ENCODE peak calls at places on chromosome 18, in ten cellular contexts. I is WTC11; B is HFF-Myc; Q is NCI-H226; K is fibroblast of pulmonary artery; U is activated naive CD4-positive, alpha-beta T cell; L is HEK293T; H is AG08395; S is AG04449; W is GM04503. V is an unnamed sample.

GRCh38 chr18:41436772-41437171 is 518.3 kb upstream of the PIK3C3 start:
- DNase-seq in I (no peak), B (no peak), Q (no peak), K (peak; percentile 8), U (no peak), L (no peak), H (no peak), S (no peak), W (no peak), V (no peak)

GRCh38 chr18:59715966-59716369 is 18.7 kb upstream of the CCBE1 start:
- DNase-seq in I (no peak), B (peak; percentile 54), Q (peak; percentile 89), K (peak; percentile 95), U (no peak), L (no peak), H (peak; percentile 77), S (peak; percentile 69), W (peak; percentile 81), V (peak; percentile 92)

GRCh38 chr18:78717051-78717765 is 262.4 kb upstream of the SALL3 start:
- DNase-seq in I (no peak), B (no peak), Q (no peak), K (no peak), U (no peak), L (no peak), H (no peak), S (no peak), W (no peak), V (no peak)

GRCh38 chr18:41617592-41617991 is 337.4 kb upstream of the PIK3C3 start:
- DNase-seq in I (no peak), B (no peak), Q (no peak), K (no peak), U (no peak), L (no peak), H (no peak), S (no peak), W (no peak), V (no peak)

GRCh38 chr18:39521164-39521563 is 1955.6 kb upstream of the CELF4 start:
- DNase-seq in I (no peak), B (no peak), Q (no peak), K (no peak), U (no peak), L (no peak), H (no peak), S (no peak), W (no peak), V (no peak)

GRCh38 chr18:40670991-40671390 is 1284.0 kb upstream of the PIK3C3 start:
- DNase-seq in I (no peak), B (no peak), Q (no peak), K (no peak), U (no peak), L (no peak), H (no peak), S (no peak), W (no peak), V (no peak)

GRCh38 chr18:72174972-72175649 is 369.0 kb downstream of the CBLN2 start:
- DNase-seq in I (no peak), B (no peak), Q (no peak), K (no peak), U (no peak), L (no peak), H (no peak), S (no peak), W (no peak), V (peak; percentile 79)

GRCh38 chr18:48095726-48096125 is 165.3 kb upstream of the SMAD2 start:
- DNase-seq in I (no peak), B (no peak), Q (no peak), K (no peak), U (no peak), L (no peak), H (no peak), S (no peak), W (no peak), V (no peak)

GRCh38 chr18:6452194-6452593 is 37.5 kb upstream of the L3MBTL4 start:
- DNase-seq in I (no peak), B (no peak), Q (no peak), K (no peak), U (no peak), L (no peak), H (no peak), S (no peak), W (no peak), V (no peak)

GRCh38 chr18:73784853-73785252 is 362.8 kb downstream of the FBXO15 start:
- DNase-seq in I (no peak), B (no peak), Q (no peak), K (no peak), U (no peak), L (no peak), H (no peak), S (no peak), W (no peak), V (no peak)

GRCh38 chr18:24075731-24076130 is 61.2 kb downstream of the TTC39C start:
- DNase-seq in I (no peak), B (no peak), Q (no peak), K (no peak), U (no peak), L (no peak), H (no peak), S (no peak), W (no peak), V (peak; percentile 69)

GRCh38 chr18:62999392-62999791 is 284.1 kb downstream of the PHLPP1 start:
- DNase-seq in I (no peak), B (no peak), Q (no peak), K (peak; percentile 89), U (no peak), L (no peak), H (peak; percentile 18), S (no peak), W (no peak), V (peak; percentile 33)

GRCh38 chr18:42028232-42028832 is 73.3 kb downstream of the PIK3C3 start:
- DNase-seq in I (peak; percentile 16), B (no peak), Q (peak; percentile 1), K (peak; percentile 59), U (no peak), L (peak; percentile 21), H (peak; percentile 67), S (no peak), W (no peak), V (peak; percentile 11)

GRCh38 chr18:21109936-21110666 is 1.5 kb downstream of the ROCK1 start:
- DNase-seq in I (no peak), B (no peak), Q (no peak), K (no peak), U (no peak), L (no peak), H (no peak), S (no peak), W (no peak), V (no peak)

GRCh38 chr18:34704823-34705222 is 5.3 kb upstream of the DTNA start:
- DNase-seq in I (no peak), B (no peak), Q (no peak), K (no peak), U (no peak), L (no peak), H (no peak), S (no peak), W (no peak), V (no peak)

GRCh38 chr18:75654928-75655745 is 227.6 kb upstream of the SMIM21 start:
- DNase-seq in I (no peak), B (no peak), Q (no peak), K (no peak), U (no peak), L (no peak), H (peak; percentile 6), S (no peak), W (no peak), V (no peak)

GRCh38 chr18:58887613-58887963 is 22.9 kb downstream of the ZNF532 start:
- DNase-seq in I (no peak), B (no peak), Q (no peak), K (peak; percentile 79), U (no peak), L (no peak), H (peak; percentile 48), S (no peak), W (no peak), V (peak; percentile 45)

GRCh38 chr18:1965016-1965415 is 606.3 kb downstream of the METTL4 start:
- DNase-seq in I (no peak), B (no peak), Q (no peak), K (no peak), U (no peak), L (no peak), H (no peak), S (no peak), W (no peak), V (no peak)